ENCODE peak calls at places on chromosomes 5 and 9, in seven cellular contexts. D is bronchial epithelial cell, R is cardiac fibroblast, M is cardiac muscle cell, X is upper lobe of right lung, Y is Peyer's patch, W is astrocyte of the spinal cord. E is an unnamed sample.

GRCh38 chr5:73763300-73764032 is 137.5 kb downstream of the ARHGEF28 start:
- DNase-seq in D (no peak), R (no peak), M (no peak), X (no peak), Y (no peak), W (no peak), E (no peak)

GRCh38 chr5:147037517-147038205 is 159.1 kb upstream of the PPP2R2B start:
- DNase-seq in D (peak; percentile 97), R (peak; percentile 68), M (no peak), X (no peak), Y (no peak), W (peak; percentile 81), E (peak; percentile 97)

GRCh38 chr9:86977205-86977835 is 30.0 kb upstream of the GAS1 start:
- DNase-seq in D (peak; percentile 57), R (peak; percentile 34), M (no peak), X (no peak), Y (no peak), W (no peak), E (no peak)

GRCh38 chr5:151686673-151687378 is at the start of gene SPARC:
- DNase-seq in D (no peak), R (peak; percentile 97), M (peak; percentile 87), X (peak; percentile 72), Y (peak; percentile 19), W (peak; percentile 94), E (peak; percentile 62)

GRCh38 chr5:172713113-172713808 is 57.7 kb downstream of the DUSP1 start:
- DNase-seq in D (no peak), R (peak; percentile 39), M (peak; percentile 52), X (peak; percentile 87), Y (peak; percentile 54), W (peak; percentile 29), E (no peak)

GRCh38 chr5:55597014-55597981 is 62.5 kb upstream of the PLPP1 start:
- DNase-seq in D (peak; percentile 97), R (peak; percentile 81), M (no peak), X (no peak), Y (no peak), W (peak; percentile 51), E (no peak)

GRCh38 chr5:55771175-55771655 is 33.4 kb downstream of the DDX4 start:
- DNase-seq in D (no peak), R (peak; percentile 3), M (no peak), X (no peak), Y (no peak), W (no peak), E (no peak)

GRCh38 chr9:88748566-88749238 is 213.7 kb downstream of the NXNL2 start:
- DNase-seq in D (no peak), R (peak; percentile 92), M (no peak), X (no peak), Y (no peak), W (peak; percentile 75), E (no peak)

GRCh38 chr5:133839090-133839489 is 129.3 kb downstream of the C5orf15 start:
- DNase-seq in D (no peak), R (no peak), M (no peak), X (no peak), Y (no peak), W (no peak), E (no peak)

GRCh38 chr5:2038337-2039179 is 155.8 kb upstream of the IRX4 start:
- DNase-seq in D (no peak), R (peak; percentile 46), M (peak; percentile 92), X (peak; percentile 88), Y (peak; percentile 21), W (no peak), E (no peak)

GRCh38 chr9:119963258-119963797 is 594.1 kb upstream of the BRINP1 start:
- DNase-seq in D (no peak), R (peak; percentile 75), M (no peak), X (no peak), Y (no peak), W (peak; percentile 65), E (peak; percentile 83)

GRCh38 chr9:81687521-81688261 is 1.7 kb downstream of the TLE1 start:
- DNase-seq in D (no peak), R (peak; percentile 21), M (peak; percentile 36), X (peak; percentile 70), Y (peak; percentile 77), W (peak; percentile 29), E (no peak)

GRCh38 chr5:107968465-107968864 is 297.7 kb upstream of the EFNA5 start:
- DNase-seq in D (peak; percentile 23), R (peak; percentile 2), M (no peak), X (no peak), Y (no peak), W (peak; percentile 13), E (no peak)

GRCh38 chr5:40605295-40605958 is 74.3 kb upstream of the PTGER4 start:
- DNase-seq in D (peak; percentile 76), R (peak; percentile 32), M (no peak), X (no peak), Y (no peak), W (peak; percentile 36), E (no peak)

GRCh38 chr5:121053055-121053985 is 589.2 kb downstream of the PRR16 start:
- DNase-seq in D (no peak), R (no peak), M (no peak), X (no peak), Y (no peak), W (no peak), E (no peak)

GRCh38 chr5:136063778-136064465 is 35.1 kb downstream of the TGFBI start:
- DNase-seq in D (no peak), R (no peak), M (no peak), X (no peak), Y (no peak), W (no peak), E (no peak)

GRCh38 chr9:35164711-35165110 is 2.9 kb downstream of the UNC13B start:
- DNase-seq in D (peak; percentile 13), R (peak; percentile 52), M (no peak), X (no peak), Y (no peak), W (peak; percentile 68), E (peak; percentile 43)

DNA sequence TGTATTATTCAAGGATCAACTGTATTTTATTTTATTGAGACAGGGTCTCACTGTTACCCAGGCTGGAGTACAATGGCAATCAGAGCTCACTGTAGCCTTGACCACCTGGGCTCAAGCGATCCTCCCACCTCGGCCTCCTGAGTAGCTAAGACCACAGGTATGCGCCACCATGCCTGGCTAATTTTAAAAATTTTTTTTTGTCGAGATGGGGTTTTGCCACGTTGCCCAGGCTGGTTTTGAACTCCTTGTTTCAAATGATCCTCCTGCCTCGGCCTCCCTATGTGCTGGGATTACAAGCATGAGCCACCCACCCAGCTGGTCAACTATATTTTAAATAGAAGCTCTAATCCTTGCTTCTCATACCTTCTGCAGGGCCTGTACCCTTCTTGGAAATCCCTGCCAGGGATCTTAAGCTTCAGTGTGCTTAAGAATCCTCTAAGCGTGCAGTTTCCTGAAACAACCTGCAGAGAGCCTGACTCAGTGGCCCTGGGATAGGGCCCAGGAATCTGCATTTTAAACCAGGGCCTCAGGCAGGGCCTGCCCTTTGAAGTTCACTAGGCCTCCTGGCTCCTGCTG is 2.9 kb downstream of the AKNA start:
- DNase-seq in D (no peak), R (no peak), M (no peak), X (no peak), Y (no peak), W (no peak), E (no peak)
- H3K4me3 ChIP-seq in D (no peak overlapping the region), R (no peak overlapping the region), M (no peak overlapping the region), X (peak overlapping the region; percentile 10), Y (peak overlapping the region; percentile 80), W (no peak overlapping the region), E (no peak overlapping the region)

GRCh38 chr9:117687532-117687931 is 16.7 kb upstream of the TLR4 start:
- DNase-seq in D (no peak), R (no peak), M (no peak), X (no peak), Y (no peak), W (no peak), E (no peak)
- TF ChIP-seq CTCF in D (no peak), R (no peak), M (no peak), X (no peak), Y (no peak), W (no peak), E (no peak)

DNA sequence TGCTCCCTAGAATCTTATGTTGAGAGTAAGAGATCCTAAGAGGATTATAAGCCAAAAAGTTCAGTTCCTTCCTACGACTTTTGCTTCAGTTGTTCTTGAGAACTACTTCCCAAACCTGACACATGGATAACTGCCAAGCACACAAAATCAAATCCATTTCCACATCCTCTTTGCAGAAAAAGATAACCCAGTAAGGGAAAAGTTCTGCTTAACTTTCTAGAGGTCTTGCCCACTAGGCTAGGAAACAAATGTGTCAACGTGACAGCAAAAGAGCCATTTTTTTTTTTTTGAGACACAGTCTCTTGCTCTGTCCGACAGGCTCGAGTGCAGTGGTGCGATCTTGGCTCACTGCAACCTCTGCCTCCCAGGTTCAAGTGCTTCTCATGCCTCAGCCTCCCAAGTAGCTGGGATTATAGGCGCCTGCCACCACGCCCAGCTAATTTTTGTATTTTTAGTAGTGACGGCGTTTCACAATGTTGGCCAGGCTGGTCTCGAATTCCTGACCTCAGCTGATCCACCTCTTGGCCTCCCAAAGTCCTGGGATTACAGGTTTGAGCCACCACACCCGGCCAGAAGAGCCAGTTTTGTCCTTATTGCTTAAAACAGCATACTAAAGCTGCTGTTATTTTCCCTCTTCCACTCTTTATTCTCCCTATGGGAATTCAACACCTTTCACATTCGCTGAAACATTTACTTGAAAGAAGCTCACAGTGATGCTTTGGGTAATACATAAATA is 24.2 kb downstream of the CSNK1A1 start:
- DNase-seq in D (no peak), R (peak; percentile 72), M (no peak), X (no peak), Y (no peak), W (no peak), E (no peak)
- H3K4me3 ChIP-seq in D (no peak overlapping the region), R (no peak overlapping the region), M (no peak overlapping the region), X (no peak overlapping the region), Y (no peak overlapping the region), W (no peak overlapping the region), E (no peak overlapping the region)

DNA sequence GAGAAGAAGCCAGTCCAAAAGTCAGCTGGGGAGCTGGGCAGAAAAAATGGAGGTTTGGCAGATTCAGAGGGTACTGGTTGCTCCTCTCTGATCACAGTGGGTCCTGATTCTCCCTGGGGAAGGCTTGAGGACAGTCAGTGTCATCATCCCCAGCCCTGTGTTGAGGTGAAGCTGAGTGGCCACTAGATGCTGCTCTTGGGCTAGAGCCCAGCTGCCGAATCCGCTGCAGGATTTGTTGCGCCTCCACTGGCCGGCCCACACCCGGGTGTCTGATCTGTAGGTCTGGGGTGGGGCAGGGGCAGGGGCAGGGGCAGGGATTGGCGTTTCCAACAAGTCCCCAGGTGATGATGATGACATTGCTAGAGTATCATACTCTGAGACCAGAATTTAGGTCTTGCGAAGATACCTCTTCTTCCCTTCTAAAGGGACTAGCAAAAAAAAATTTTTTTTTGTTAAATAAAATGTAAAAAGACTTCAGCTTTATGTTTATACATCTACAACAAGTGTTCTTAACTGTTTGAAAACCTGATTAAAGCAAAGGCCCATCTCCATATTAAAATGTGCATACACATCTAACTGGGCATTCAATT is 106.8 kb downstream of the PDE6A start:
- DNase-seq in D (peak; percentile 58), R (peak; percentile 78), M (peak; percentile 68), X (no peak), Y (no peak), W (peak; percentile 74), E (no peak)
- TF ChIP-seq CTCF in D (peak; percentile 96), R (peak; percentile 96), M (peak; percentile 87), X (peak; percentile 61), Y (peak; percentile 40), W (peak; percentile 98), E (peak; percentile 96)

DNA sequence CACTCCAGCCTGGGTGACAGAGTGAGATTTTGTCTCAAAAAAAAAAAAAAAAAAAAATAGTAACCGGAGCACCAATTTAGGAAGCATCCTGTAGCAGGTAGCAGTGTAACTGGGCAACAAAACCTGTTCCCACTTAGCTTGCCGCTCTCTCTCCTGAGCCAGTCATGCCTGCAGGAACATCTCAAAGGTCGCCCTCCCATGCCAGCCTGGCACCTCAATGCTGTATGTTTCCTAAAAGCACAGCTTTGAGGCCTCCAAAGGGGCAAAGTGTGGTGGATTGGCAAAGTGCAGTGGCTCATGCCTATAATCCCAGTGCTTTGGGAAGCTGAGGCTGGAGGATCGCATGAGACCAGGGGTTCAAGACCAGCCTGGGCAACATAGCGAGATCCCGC is 22.3 kb upstream of the FUBP3 start:
- DNase-seq in D (no peak), R (no peak), M (no peak), X (no peak), Y (no peak), W (no peak), E (no peak)
- H3K4me3 ChIP-seq in D (no peak overlapping the region), R (no peak overlapping the region), M (no peak overlapping the region), X (no peak overlapping the region), Y (no peak overlapping the region), W (no peak overlapping the region), E (no peak overlapping the region)